ENCODE peak calls at places on chromosome 14, in eight cellular contexts. One of them, this sample, is unnamed.

GRCh38 chr14:34081576-34082136 is 130.8 kb upstream of the EGLN3 start:
- DNase-seq in foreskin fibroblast: peak; percentile 69
- DNase-seq in OCI-LY7: no peak
- DNase-seq in CD8-positive, alpha-beta T cell: no peak
- DNase-seq in lung: no peak
- DNase-seq in BJ: no peak
- DNase-seq in fibroblast of lung: peak; percentile 55
- DNase-seq in AG09309: no peak
- DNase-seq in this sample: no peak

GRCh38 chr14:41297961-41298690 is 308.6 kb upstream of the LRFN5 start:
- DNase-seq in fibroblast of lung: no peak
- DNase-seq in lung: no peak
- DNase-seq in CD8-positive, alpha-beta T cell: no peak
- DNase-seq in OCI-LY7: no peak
- DNase-seq in foreskin fibroblast: no peak
- DNase-seq in BJ: no peak
- DNase-seq in AG09309: no peak
- DNase-seq in this sample: no peak

GRCh38 chr14:91477388-91477787 is 32.7 kb downstream of the PPP4R3A start:
- DNase-seq in lung: no peak
- DNase-seq in BJ: no peak
- DNase-seq in CD8-positive, alpha-beta T cell: no peak
- DNase-seq in OCI-LY7: no peak
- DNase-seq in fibroblast of lung: no peak
- DNase-seq in AG09309: no peak
- DNase-seq in foreskin fibroblast: no peak
- DNase-seq in this sample: no peak

GRCh38 chr14:33685026-33685425 is 265.8 kb downstream of the EGLN3 start:
- DNase-seq in AG09309: no peak
- DNase-seq in fibroblast of lung: no peak
- DNase-seq in BJ: no peak
- DNase-seq in CD8-positive, alpha-beta T cell: no peak
- DNase-seq in OCI-LY7: no peak
- DNase-seq in foreskin fibroblast: no peak
- DNase-seq in lung: no peak
- DNase-seq in this sample: no peak

GRCh38 chr14:57066887-57067513 is 201.7 kb downstream of the EXOC5 start:
- DNase-seq in fibroblast of lung: peak; percentile 3
- DNase-seq in lung: no peak
- DNase-seq in OCI-LY7: peak; percentile 4
- DNase-seq in foreskin fibroblast: peak; percentile 1
- DNase-seq in AG09309: no peak
- DNase-seq in BJ: no peak
- DNase-seq in CD8-positive, alpha-beta T cell: no peak
- DNase-seq in this sample: no peak

GRCh38 chr14:33364536-33364935 is 425.9 kb downstream of the NPAS3 start:
- DNase-seq in lung: no peak
- DNase-seq in CD8-positive, alpha-beta T cell: no peak
- DNase-seq in BJ: no peak
- DNase-seq in OCI-LY7: no peak
- DNase-seq in AG09309: no peak
- DNase-seq in foreskin fibroblast: no peak
- DNase-seq in fibroblast of lung: no peak
- DNase-seq in this sample: no peak

GRCh38 chr14:97179573-97179972 is 382.4 kb downstream of the VRK1 start:
- DNase-seq in fibroblast of lung: no peak
- DNase-seq in foreskin fibroblast: no peak
- DNase-seq in lung: no peak
- DNase-seq in OCI-LY7: no peak
- DNase-seq in BJ: no peak
- DNase-seq in CD8-positive, alpha-beta T cell: no peak
- DNase-seq in AG09309: no peak
- DNase-seq in this sample: no peak

GRCh38 chr14:48670939-48671338 is 915.2 kb downstream of the RPS29 start:
- DNase-seq in foreskin fibroblast: no peak
- DNase-seq in OCI-LY7: no peak
- DNase-seq in fibroblast of lung: no peak
- DNase-seq in AG09309: no peak
- DNase-seq in BJ: no peak
- DNase-seq in CD8-positive, alpha-beta T cell: no peak
- DNase-seq in lung: no peak
- DNase-seq in this sample: no peak

GRCh38 chr14:51319181-51319597 is 79.1 kb downstream of the TMX1 start:
- DNase-seq in BJ: no peak
- DNase-seq in foreskin fibroblast: no peak
- DNase-seq in OCI-LY7: no peak
- DNase-seq in fibroblast of lung: no peak
- DNase-seq in lung: no peak
- DNase-seq in AG09309: no peak
- DNase-seq in CD8-positive, alpha-beta T cell: no peak
- DNase-seq in this sample: no peak

GRCh38 chr14:85142982-85143381 is 387.0 kb upstream of the FLRT2 start:
- DNase-seq in lung: no peak
- DNase-seq in fibroblast of lung: no peak
- DNase-seq in BJ: no peak
- DNase-seq in OCI-LY7: no peak
- DNase-seq in foreskin fibroblast: no peak
- DNase-seq in CD8-positive, alpha-beta T cell: no peak
- DNase-seq in AG09309: no peak
- DNase-seq in this sample: no peak

GRCh38 chr14:35285991-35286564 is 6.1 kb upstream of the PSMA6 start:
- DNase-seq in BJ: no peak
- DNase-seq in fibroblast of lung: no peak
- DNase-seq in AG09309: no peak
- DNase-seq in lung: no peak
- DNase-seq in foreskin fibroblast: no peak
- DNase-seq in CD8-positive, alpha-beta T cell: no peak
- DNase-seq in OCI-LY7: peak; percentile 72
- DNase-seq in this sample: no peak

GRCh38 chr14:82720931-82721330 is 1187.3 kb upstream of the SEL1L start:
- DNase-seq in fibroblast of lung: no peak
- DNase-seq in lung: no peak
- DNase-seq in CD8-positive, alpha-beta T cell: no peak
- DNase-seq in foreskin fibroblast: no peak
- DNase-seq in AG09309: no peak
- DNase-seq in OCI-LY7: no peak
- DNase-seq in BJ: no peak
- DNase-seq in this sample: no peak

GRCh38 chr14:37147310-37147875 is 25.0 kb downstream of the SLC25A21 start:
- DNase-seq in lung: no peak
- DNase-seq in fibroblast of lung: no peak
- DNase-seq in CD8-positive, alpha-beta T cell: no peak
- DNase-seq in OCI-LY7: no peak
- DNase-seq in foreskin fibroblast: no peak
- DNase-seq in BJ: no peak
- DNase-seq in AG09309: no peak
- DNase-seq in this sample: no peak

GRCh38 chr14:38964630-38965029 is 138.4 kb downstream of the SEC23A start:
- DNase-seq in lung: no peak
- DNase-seq in BJ: no peak
- DNase-seq in fibroblast of lung: no peak
- DNase-seq in CD8-positive, alpha-beta T cell: no peak
- DNase-seq in AG09309: peak; percentile 5
- DNase-seq in foreskin fibroblast: peak; percentile 34
- DNase-seq in OCI-LY7: no peak
- DNase-seq in this sample: peak; percentile 3

GRCh38 chr14:38755036-38755435 is 348.0 kb downstream of the SEC23A start:
- DNase-seq in BJ: no peak
- DNase-seq in fibroblast of lung: no peak
- DNase-seq in foreskin fibroblast: no peak
- DNase-seq in OCI-LY7: no peak
- DNase-seq in CD8-positive, alpha-beta T cell: no peak
- DNase-seq in AG09309: no peak
- DNase-seq in lung: no peak
- DNase-seq in this sample: no peak

GRCh38 chr14:30417121-30417520 is 141.8 kb upstream of the G2E3 start:
- DNase-seq in foreskin fibroblast: peak; percentile 2
- DNase-seq in CD8-positive, alpha-beta T cell: no peak
- DNase-seq in fibroblast of lung: no peak
- DNase-seq in lung: no peak
- DNase-seq in AG09309: no peak
- DNase-seq in BJ: no peak
- DNase-seq in OCI-LY7: no peak
- DNase-seq in this sample: no peak

GRCh38 chr14:52960627-52961026 is 9.8 kb upstream of the FERMT2 start:
- DNase-seq in CD8-positive, alpha-beta T cell: no peak
- DNase-seq in BJ: no peak
- DNase-seq in foreskin fibroblast: no peak
- DNase-seq in fibroblast of lung: no peak
- DNase-seq in OCI-LY7: no peak
- DNase-seq in AG09309: no peak
- DNase-seq in lung: no peak
- DNase-seq in this sample: no peak

GRCh38 chr14:61434315-61434714 is 112.9 kb downstream of the PRKCH start:
- DNase-seq in CD8-positive, alpha-beta T cell: no peak
- DNase-seq in OCI-LY7: no peak
- DNase-seq in lung: no peak
- DNase-seq in fibroblast of lung: no peak
- DNase-seq in BJ: no peak
- DNase-seq in AG09309: no peak
- DNase-seq in foreskin fibroblast: no peak
- DNase-seq in this sample: no peak

GRCh38 chr14:57979376-57980048 is 113.6 kb upstream of the SLC35F4 start:
- DNase-seq in fibroblast of lung: no peak
- DNase-seq in AG09309: no peak
- DNase-seq in lung: no peak
- DNase-seq in BJ: no peak
- DNase-seq in OCI-LY7: no peak
- DNase-seq in CD8-positive, alpha-beta T cell: no peak
- DNase-seq in foreskin fibroblast: no peak
- DNase-seq in this sample: peak; percentile 47

GRCh38 chr14:92945959-92946846 is 23.3 kb downstream of the CHGA start:
- DNase-seq in foreskin fibroblast: peak; percentile 48
- DNase-seq in AG09309: no peak
- DNase-seq in fibroblast of lung: peak; percentile 57
- DNase-seq in OCI-LY7: no peak
- DNase-seq in lung: peak; percentile 66
- DNase-seq in BJ: no peak
- DNase-seq in CD8-positive, alpha-beta T cell: no peak
- DNase-seq in this sample: peak; percentile 30

GRCh38 chr14:68941820-68942219 is 37.3 kb downstream of the ACTN1 start:
- DNase-seq in lung: no peak
- DNase-seq in foreskin fibroblast: peak; percentile 82
- DNase-seq in BJ: peak; percentile 84
- DNase-seq in OCI-LY7: no peak
- DNase-seq in CD8-positive, alpha-beta T cell: no peak
- DNase-seq in fibroblast of lung: peak; percentile 87
- DNase-seq in AG09309: peak; percentile 91
- DNase-seq in this sample: peak; percentile 85

GRCh38 chr14:95267306-95267705 is 52.4 kb downstream of the CLMN start:
- DNase-seq in foreskin fibroblast: no peak
- DNase-seq in lung: no peak
- DNase-seq in OCI-LY7: no peak
- DNase-seq in AG09309: no peak
- DNase-seq in CD8-positive, alpha-beta T cell: no peak
- DNase-seq in BJ: no peak
- DNase-seq in fibroblast of lung: no peak
- DNase-seq in this sample: no peak

GRCh38 chr14:103869406-103870143 is 22.2 kb upstream of the PPP1R13B start:
- DNase-seq in OCI-LY7: no peak
- DNase-seq in AG09309: no peak
- DNase-seq in foreskin fibroblast: no peak
- DNase-seq in BJ: no peak
- DNase-seq in CD8-positive, alpha-beta T cell: no peak
- DNase-seq in lung: no peak
- DNase-seq in fibroblast of lung: no peak
- DNase-seq in this sample: no peak

GRCh38 chr14:42671636-42672035 is 1065.0 kb downstream of the LRFN5 start:
- DNase-seq in BJ: no peak
- DNase-seq in lung: no peak
- DNase-seq in CD8-positive, alpha-beta T cell: no peak
- DNase-seq in fibroblast of lung: peak; percentile 60
- DNase-seq in AG09309: no peak
- DNase-seq in foreskin fibroblast: peak; percentile 58
- DNase-seq in OCI-LY7: no peak
- DNase-seq in this sample: no peak

GRCh38 chr14:21191261-21191808 is 35.5 kb upstream of the OR5AU1 start:
- DNase-seq in foreskin fibroblast: no peak
- DNase-seq in fibroblast of lung: no peak
- DNase-seq in CD8-positive, alpha-beta T cell: no peak
- DNase-seq in AG09309: no peak
- DNase-seq in BJ: no peak
- DNase-seq in OCI-LY7: no peak
- DNase-seq in lung: no peak
- DNase-seq in this sample: no peak
- H3K4me3 ChIP-seq in foreskin fibroblast: no peak overlapping the region
- H3K4me3 ChIP-seq in fibroblast of lung: no peak overlapping the region
- H3K4me3 ChIP-seq in CD8-positive, alpha-beta T cell: peak overlapping the region; percentile 65
- H3K4me3 ChIP-seq in AG09309: no peak overlapping the region
- H3K4me3 ChIP-seq in BJ: no peak overlapping the region
- H3K4me3 ChIP-seq in OCI-LY7: peak overlapping the region; percentile 58
- H3K4me3 ChIP-seq in lung: no peak overlapping the region
- H3K4me3 ChIP-seq in this sample: no peak overlapping the region

GRCh38 chr14:87066221-87066817 is 926.7 kb downstream of the GALC start:
- DNase-seq in lung: no peak
- DNase-seq in CD8-positive, alpha-beta T cell: no peak
- DNase-seq in OCI-LY7: peak; percentile 59
- DNase-seq in AG09309: no peak
- DNase-seq in fibroblast of lung: peak; percentile 17
- DNase-seq in BJ: no peak
- DNase-seq in foreskin fibroblast: peak; percentile 31
- DNase-seq in this sample: no peak
- TF ChIP-seq CTCF in lung: no peak
- TF ChIP-seq CTCF in CD8-positive, alpha-beta T cell: no peak
- TF ChIP-seq CTCF in OCI-LY7: peak; percentile 93
- TF ChIP-seq CTCF in AG09309: peak; percentile 45
- TF ChIP-seq CTCF in fibroblast of lung: peak; percentile 42
- TF ChIP-seq CTCF in BJ: peak; percentile 56
- TF ChIP-seq CTCF in foreskin fibroblast: peak; percentile 27
- TF ChIP-seq CTCF in this sample: peak; percentile 68

GRCh38 chr14:73491977-73492552 is 1.3 kb downstream of the RIOX1 start:
- DNase-seq in lung: no peak
- DNase-seq in fibroblast of lung: no peak
- DNase-seq in AG09309: no peak
- DNase-seq in foreskin fibroblast: no peak
- DNase-seq in CD8-positive, alpha-beta T cell: no peak
- DNase-seq in BJ: no peak
- DNase-seq in OCI-LY7: no peak
- DNase-seq in this sample: no peak
- H3K4me3 ChIP-seq in lung: peak overlapping the region; percentile 65
- H3K4me3 ChIP-seq in fibroblast of lung: peak overlapping the region; percentile 50
- H3K4me3 ChIP-seq in AG09309: peak overlapping the region; percentile 60
- H3K4me3 ChIP-seq in foreskin fibroblast: peak overlapping the region; percentile 86
- H3K4me3 ChIP-seq in CD8-positive, alpha-beta T cell: peak overlapping the region; percentile 68
- H3K4me3 ChIP-seq in BJ: peak overlapping the region; percentile 76
- H3K4me3 ChIP-seq in OCI-LY7: peak overlapping the region; percentile 84
- H3K4me3 ChIP-seq in this sample: peak overlapping the region; percentile 75

GRCh38 chr14:106317593-106317992 is 791.2 kb downstream of the TMEM121 start:
- DNase-seq in CD8-positive, alpha-beta T cell: no peak
- DNase-seq in lung: no peak
- DNase-seq in BJ: no peak
- DNase-seq in OCI-LY7: no peak
- DNase-seq in AG09309: no peak
- DNase-seq in fibroblast of lung: no peak
- DNase-seq in foreskin fibroblast: no peak
- DNase-seq in this sample: no peak

DNA sequence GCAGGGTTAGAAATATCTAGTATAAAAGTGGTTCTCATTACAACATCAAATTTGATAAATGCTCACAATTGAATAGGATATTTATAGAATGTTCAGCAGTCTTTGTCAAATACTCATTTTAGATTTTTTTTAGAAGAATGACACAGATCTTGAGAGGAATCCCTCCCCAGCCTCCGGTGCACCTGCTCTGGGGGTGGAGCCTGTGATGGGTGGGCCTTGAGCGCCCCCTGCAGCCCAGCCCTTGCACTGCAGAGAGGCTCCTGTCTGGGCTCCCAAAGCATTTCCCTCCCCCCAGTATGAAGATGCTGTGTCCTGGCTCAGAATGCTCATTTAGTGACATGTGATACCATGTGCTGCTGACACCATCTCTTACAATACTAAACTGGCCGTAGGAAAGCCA is 792.3 kb downstream of the TMEM121 start:
- DNase-seq in BJ: no peak
- DNase-seq in AG09309: no peak
- DNase-seq in CD8-positive, alpha-beta T cell: no peak
- DNase-seq in foreskin fibroblast: no peak
- DNase-seq in OCI-LY7: peak; percentile 49
- DNase-seq in lung: no peak
- DNase-seq in fibroblast of lung: no peak
- DNase-seq in this sample: no peak
- TF ChIP-seq CTCF in BJ: no peak
- TF ChIP-seq CTCF in AG09309: no peak
- TF ChIP-seq CTCF in CD8-positive, alpha-beta T cell: peak; percentile 35
- TF ChIP-seq CTCF in foreskin fibroblast: no peak
- TF ChIP-seq CTCF in OCI-LY7: peak; percentile 81
- TF ChIP-seq CTCF in lung: no peak
- TF ChIP-seq CTCF in fibroblast of lung: no peak
- TF ChIP-seq CTCF in this sample: peak; percentile 13